ENCODE peak calls at places on chromosomes 7 and 10, in seven cellular contexts. L is transverse colon, D is HepG2, J is GM12878, B is stomach, U is ovary, O is K562. K is an unnamed sample. For H3K36me3, the result is how much of the 10 kb centered on the place peaks cover.

GRCh38 chr10:58158806-58159205 is 108.9 kb downstream of the IPMK start:
- DNase-seq in L (no peak), D (no peak), J (no peak), B (no peak), U (no peak), O (no peak), K (no peak)

GRCh38 chr7:44647981-44648714 is 41.7 kb downstream of the OGDH start:
- DNase-seq in L (no peak), D (no peak), J (no peak), B (no peak), U (no peak), O (no peak), K (no peak)

GRCh38 chr10:89550509-89550908 is 15.1 kb upstream of the SLC16A12 start:
- DNase-seq in L (no peak), D (no peak), J (no peak), B (peak), U (no peak), O (no peak), K (no peak)

GRCh38 chr7:45683556-45684148 is 109.5 kb downstream of the ADCY1 start:
- DNase-seq in L (no peak), D (no peak), J (no peak), B (peak), U (no peak), O (no peak), K (no peak)

GRCh38 chr7:102273749-102274712 is 12.6 kb upstream of the SH2B2 start:
- DNase-seq in L (peak), D (peak), J (no peak), B (peak), U (no peak), O (peak), K (no peak)

GRCh38 chr7:44772867-44773266 is 23.6 kb upstream of the PPIA start:
- DNase-seq in L (no peak), D (peak), J (no peak), B (no peak), U (no peak), O (no peak), K (no peak)

GRCh38 chr10:55631071-55631654 is 729.9 kb downstream of the ZWINT start:
- DNase-seq in L (peak), D (no peak), J (no peak), B (peak), U (no peak), O (no peak), K (no peak)

GRCh38 chr7:79272066-79272669 is 181.3 kb downstream of the MAGI2 start:
- DNase-seq in L (no peak), D (peak), J (no peak), B (no peak), U (no peak), O (peak), K (no peak)

GRCh38 chr10:103752680-103753248 is 102.6 kb downstream of the SH3PXD2A start:
- DNase-seq in L (no peak), D (peak), J (no peak), B (peak), U (no peak), O (peak), K (no peak)

GRCh38 chr7:88150018-88150417 is 69.8 kb downstream of the SRI start:
- DNase-seq in L (no peak), D (peak), J (no peak), B (no peak), U (no peak), O (no peak), K (no peak)

GRCh38 chr7:67447297-67447696 is 450.7 kb downstream of the TYW1 start:
- DNase-seq in L (no peak), D (no peak), J (no peak), B (no peak), U (no peak), O (no peak), K (no peak)

GRCh38 chr10:44960098-44960480 is 487 bp downstream of the RASSF4 start:
- DNase-seq in L (no peak), D (no peak), J (no peak), B (no peak), U (no peak), O (no peak), K (no peak)

GRCh38 chr7:71937840-71938371 is 474.2 kb downstream of the CALN1 start:
- DNase-seq in L (no peak), D (no peak), J (no peak), B (no peak), U (no peak), O (no peak), K (no peak)

GRCh38 chr7:97982647-97983046 is 7.3 kb downstream of the OCM2 start:
- DNase-seq in L (no peak), D (no peak), J (no peak), B (no peak), U (no peak), O (no peak), K (no peak)

GRCh38 chr7:13850185-13850752 is 139.2 kb downstream of the ETV1 start:
- DNase-seq in L (peak), D (no peak), J (peak), B (no peak), U (no peak), O (peak), K (no peak)

GRCh38 chr10:7412482-7413251 is 1.8 kb upstream of the SFMBT2 start:
- DNase-seq in L (peak), D (no peak), J (no peak), B (no peak), U (peak), O (no peak), K (no peak)

GRCh38 chr10:3409928-3410327 is 237.3 kb upstream of the PITRM1 start:
- DNase-seq in L (no peak), D (no peak), J (no peak), B (no peak), U (no peak), O (no peak), K (no peak)

GRCh38 chr7:16792299-16792698 is 12.5 kb downstream of the AGR2 start:
- DNase-seq in L (no peak), D (no peak), J (no peak), B (no peak), U (no peak), O (no peak), K (no peak)

GRCh38 chr10:89235073-89235798 is 16.3 kb downstream of the LIPA start:
- DNase-seq in L (peak), D (no peak), J (no peak), B (no peak), U (no peak), O (no peak), K (peak)

GRCh38 chr10:58334817-58335305 is at the start of gene UBE2D1:
- DNase-seq in L (peak), D (peak), J (peak), B (peak), U (peak), O (peak), K (peak)

GRCh38 chr10:78856421-78856820 is 212.3 kb upstream of the ZMIZ1 start:
- DNase-seq in L (no peak), D (no peak), J (no peak), B (peak), U (peak), O (no peak), K (no peak)

GRCh38 chr7:29877196-29877595 is 70.9 kb downstream of the WIPF3 start:
- DNase-seq in L (no peak), D (peak), J (no peak), B (no peak), U (no peak), O (no peak), K (no peak)

GRCh38 chr10:101601541-101601940 is 13.4 kb downstream of the DPCD start:
- DNase-seq in L (no peak), D (no peak), J (no peak), B (no peak), U (no peak), O (no peak), K (no peak)

DNA sequence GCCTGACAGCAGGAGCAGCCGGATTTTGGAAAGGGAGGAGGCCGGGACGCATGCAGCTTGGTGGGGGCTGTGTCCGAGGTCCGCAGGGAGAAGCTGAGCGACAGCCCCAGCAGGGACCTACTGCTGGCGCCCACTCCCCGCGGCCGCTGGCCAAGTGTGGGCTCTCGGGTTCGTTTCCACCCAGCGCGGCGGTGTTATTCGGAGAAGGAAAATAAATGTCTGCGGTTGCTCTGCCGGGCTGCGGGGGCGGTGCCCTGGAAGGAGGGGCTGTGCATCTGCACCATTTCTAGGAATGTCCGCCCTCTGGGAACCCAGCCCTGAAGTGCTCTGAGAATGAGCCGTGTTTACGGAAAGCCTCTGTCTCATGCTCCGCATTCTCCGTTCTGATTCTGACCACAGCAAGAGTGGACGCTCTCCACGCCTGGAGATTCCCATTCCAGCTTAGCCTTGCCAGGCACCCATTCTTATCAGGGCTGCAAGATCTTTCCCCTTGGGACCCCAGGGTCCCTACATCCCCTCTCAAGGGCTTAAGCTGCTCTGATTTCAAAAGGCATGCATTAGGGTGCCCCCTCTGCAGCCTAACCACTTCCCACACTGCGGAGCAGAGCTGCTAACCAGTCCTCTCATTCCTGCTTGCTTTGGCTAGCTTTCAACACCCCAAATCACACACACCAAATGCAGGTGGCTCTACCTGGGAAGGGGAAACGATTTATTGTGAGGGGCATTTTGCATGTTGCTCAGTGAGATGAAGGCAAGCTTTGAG is 256.6 kb upstream of the GLI3 start:
- DNase-seq in L (peak), D (no peak), J (no peak), B (peak), U (peak), O (peak), K (peak)
- TF ChIP-seq EP300 in L (peak), D (no peak), J (no peak), B (peak), U (peak), O (no peak), K (peak)

GRCh38 chr7:55019691-55020480 is 1.1 kb downstream of the EGFR start:
- DNase-seq in L (peak), D (no peak), J (no peak), B (peak), U (peak), O (no peak), K (no peak)
- TF ChIP-seq POLR2A in L (no peak), D (no peak), J (no peak), B (no peak), U (no peak), O (no peak), K (peak)

GRCh38 chr10:133237241-133238065 is at the start of gene VENTX:
- DNase-seq in L (no peak), D (no peak), J (no peak), B (no peak), U (no peak), O (no peak), K (no peak)

GRCh38 chr10:133236411-133237240 is 1.0 kb upstream of the VENTX start:
- DNase-seq in L (no peak), D (no peak), J (no peak), B (no peak), U (no peak), O (no peak), K (no peak)

GRCh38 chr10:133238066-133238804 is 580 bp downstream of the VENTX start:
- DNase-seq in L (no peak), D (no peak), J (no peak), B (no peak), U (no peak), O (no peak), K (no peak)

GRCh38 chr10:133235265-133235664 is 2.4 kb upstream of the VENTX start:
- DNase-seq in L (no peak), D (no peak), J (no peak), B (no peak), U (no peak), O (peak), K (no peak)

GRCh38 chr10:133235891-133236321 is 1.7 kb upstream of the VENTX start:
- DNase-seq in L (no peak), D (no peak), J (no peak), B (no peak), U (no peak), O (no peak), K (no peak)
- H3K36me3 ChIP-seq in L (under half), D (under half), J (under half), B (under half), U (under half), O (under half), K (under half)

DNA sequence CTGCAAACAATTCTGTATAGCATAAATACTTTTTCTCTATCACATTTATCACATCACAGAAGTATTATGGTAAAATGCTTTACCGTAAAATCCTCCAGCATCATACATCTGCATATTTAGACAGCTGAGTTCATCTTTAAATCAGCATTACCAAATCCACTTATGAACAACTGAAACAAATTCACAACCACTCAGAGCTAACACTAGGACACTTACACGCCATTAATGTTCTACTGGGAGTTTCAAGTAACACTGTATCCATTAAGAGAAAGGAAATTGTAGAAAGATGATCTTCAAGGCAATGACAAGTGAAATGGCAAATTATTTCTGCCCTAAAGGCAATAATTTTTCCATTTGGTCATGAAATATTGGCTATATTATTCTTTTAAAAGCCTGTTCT is 105.7 kb upstream of the DKK1 start:
- DNase-seq in L (no peak), D (no peak), J (no peak), B (no peak), U (no peak), O (no peak), K (no peak)
- TF ChIP-seq EP300 in L (no peak), D (no peak), J (no peak), B (no peak), U (no peak), O (no peak), K (no peak)

GRCh38 chr7:140542226-140542625 is 62.9 kb upstream of the MKRN1 start:
- DNase-seq in L (no peak), D (no peak), J (no peak), B (no peak), U (peak), O (no peak), K (peak)
- TF ChIP-seq POLR2A in L (no peak), D (no peak), J (no peak), B (no peak), U (no peak), O (no peak), K (no peak)

GRCh38 chr7:139387594-139387993 is 27.9 kb downstream of the LUC7L2 start:
- DNase-seq in L (no peak), D (no peak), J (no peak), B (no peak), U (no peak), O (no peak), K (no peak)

GRCh38 chr7:139393621-139394215 is 34.0 kb downstream of the LUC7L2 start:
- DNase-seq in L (no peak), D (no peak), J (no peak), B (no peak), U (no peak), O (no peak), K (no peak)

GRCh38 chr7:139389774-139390173 is 30.1 kb downstream of the LUC7L2 start:
- DNase-seq in L (no peak), D (no peak), J (no peak), B (no peak), U (no peak), O (no peak), K (no peak)

GRCh38 chr7:139384611-139385010 is 24.9 kb downstream of the LUC7L2 start:
- DNase-seq in L (no peak), D (no peak), J (no peak), B (no peak), U (no peak), O (no peak), K (no peak)

DNA sequence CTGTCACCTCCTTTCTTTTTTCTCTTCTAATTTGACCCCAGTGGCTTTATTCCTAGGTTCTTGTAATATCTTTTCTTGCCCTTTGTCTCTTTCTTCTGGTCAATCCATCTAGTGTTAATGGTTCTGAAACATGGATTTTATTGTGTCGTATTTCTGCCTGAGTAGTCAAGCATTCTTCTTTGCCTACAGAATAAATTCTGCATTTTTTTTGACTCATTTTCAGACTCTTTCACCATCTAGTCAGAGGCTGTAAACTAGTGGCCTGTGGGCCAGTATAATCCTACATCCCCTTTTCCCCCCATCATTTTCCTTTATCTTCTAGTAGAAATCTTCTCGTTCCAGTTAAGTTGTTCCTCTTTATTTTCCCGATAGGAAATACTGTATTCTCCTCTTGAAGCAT is 29.4 kb downstream of the LUC7L2 start:
- DNase-seq in L (no peak), D (no peak), J (no peak), B (no peak), U (no peak), O (no peak), K (no peak)
- H3K36me3 ChIP-seq in L (under half), D (under half), J (under half), B (half or more), U (under half), O (half or more), K (under half)

GRCh38 chr10:122981066-122981464 is 864 bp downstream of the PSTK start:
- DNase-seq in L (no peak), D (peak), J (no peak), B (no peak), U (no peak), O (peak), K (no peak)

GRCh38 chr10:122983898-122984297 is 3.7 kb downstream of the PSTK start:
- DNase-seq in L (no peak), D (no peak), J (no peak), B (no peak), U (no peak), O (no peak), K (no peak)

GRCh38 chr10:122974543-122975064 is 5.6 kb upstream of the PSTK start:
- DNase-seq in L (no peak), D (no peak), J (no peak), B (no peak), U (no peak), O (no peak), K (no peak)

GRCh38 chr10:122984708-122985107 is 4.5 kb downstream of the PSTK start:
- DNase-seq in L (no peak), D (no peak), J (no peak), B (no peak), U (no peak), O (no peak), K (no peak)

GRCh38 chr10:122980209-122981065 is at the start of gene PSTK:
- DNase-seq in L (peak), D (peak), J (peak), B (peak), U (peak), O (peak), K (peak)
- TF ChIP-seq EP300 in L (no peak), D (no peak), J (no peak), B (no peak), U (no peak), O (no peak), K (peak)